ENCODE peak calls at places on chromosome 4, in ten cellular contexts. Y is AG10803, M is BE2C, H is A549, U is Calu3, K is GM12865, S is GM06990, P is AG09319, F is AG09309, C is ovary. N is an unnamed sample.

GRCh38 chr4:32025840-32026459 is 1305.8 kb downstream of the PCDH7 start:
- DNase-seq in Y (peak; percentile 46), M (no peak), H (peak; percentile 18), U (no peak), K (no peak), S (no peak), P (no peak), F (no peak), C (no peak), N (peak; percentile 51)

GRCh38 chr4:105551968-105552746 is at the start of gene ARHGEF38:
- DNase-seq in Y (peak; percentile 27), M (no peak), H (no peak), U (peak; percentile 80), K (no peak), S (no peak), P (no peak), F (no peak), C (no peak), N (peak; percentile 2)

GRCh38 chr4:59994118-59994517 is 1206.0 kb upstream of the ADGRL3 start:
- DNase-seq in Y (no peak), M (no peak), H (no peak), U (no peak), K (peak; percentile 1), S (no peak), P (no peak), F (no peak), C (no peak), N (no peak)

GRCh38 chr4:94457692-94458106 is 6.0 kb downstream of the PDLIM5 start:
- DNase-seq in Y (no peak), M (peak; percentile 38), H (no peak), U (no peak), K (no peak), S (no peak), P (no peak), F (no peak), C (no peak), N (peak; percentile 62)

GRCh38 chr4:41178372-41179085 is 35.8 kb downstream of the APBB2 start:
- DNase-seq in Y (peak; percentile 89), M (no peak), H (no peak), U (no peak), K (no peak), S (no peak), P (no peak), F (peak; percentile 79), C (no peak), N (no peak)

GRCh38 chr4:147566762-147567161 is 50.4 kb upstream of the TMEM184C start:
- DNase-seq in Y (no peak), M (no peak), H (no peak), U (no peak), K (no peak), S (no peak), P (no peak), F (no peak), C (no peak), N (no peak)

GRCh38 chr4:89482248-89482647 is 174.6 kb upstream of the GPRIN3 start:
- DNase-seq in Y (peak; percentile 22), M (no peak), H (peak; percentile 33), U (peak; percentile 30), K (peak; percentile 37), S (no peak), P (no peak), F (no peak), C (no peak), N (peak; percentile 54)

GRCh38 chr4:83837614-83838308 is 301.9 kb downstream of the GPAT3 start:
- DNase-seq in Y (no peak), M (no peak), H (no peak), U (no peak), K (no peak), S (no peak), P (no peak), F (no peak), C (no peak), N (no peak)

GRCh38 chr4:182142146-182143085 is 100.8 kb upstream of the TENM3 start:
- DNase-seq in Y (peak; percentile 62), M (no peak), H (no peak), U (no peak), K (no peak), S (peak; percentile 10), P (no peak), F (no peak), C (no peak), N (peak; percentile 44)

GRCh38 chr4:29336851-29337250 is 1383.3 kb upstream of the PCDH7 start:
- DNase-seq in Y (no peak), M (no peak), H (no peak), U (no peak), K (no peak), S (no peak), P (no peak), F (peak; percentile 44), C (no peak), N (no peak)

DNA sequence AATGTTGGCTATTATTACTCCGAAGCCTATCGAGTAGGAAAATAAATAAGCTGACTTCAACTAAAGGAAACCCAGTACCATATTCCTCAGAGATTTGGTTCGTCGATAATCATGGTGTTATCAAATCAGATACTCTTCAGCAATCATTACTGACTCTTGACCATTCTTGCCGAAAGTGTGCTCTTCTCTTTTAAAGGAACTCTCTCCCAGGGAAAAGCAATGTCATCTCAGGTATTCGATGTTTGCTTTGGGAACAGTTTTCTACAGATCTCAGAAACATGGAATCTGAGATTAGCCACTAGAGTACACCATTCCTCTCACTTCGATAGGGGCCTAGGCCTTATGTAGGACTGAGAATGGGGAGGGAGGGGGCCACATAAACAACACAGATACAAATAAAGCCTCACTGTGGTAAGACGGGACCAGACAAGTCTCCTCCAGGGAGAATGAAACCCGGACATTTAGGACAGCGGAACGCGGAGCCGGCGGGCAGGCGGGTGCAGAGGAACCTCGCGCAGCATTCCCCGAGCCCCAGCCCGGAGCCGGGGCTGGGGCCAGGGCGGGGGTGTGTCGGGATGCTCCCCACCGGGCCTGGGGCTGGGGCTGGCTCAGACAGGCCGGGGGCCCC is 586 bp downstream of the DNAJB14 start:
- DNase-seq in Y (peak; percentile 27), M (peak; percentile 25), H (no peak), U (no peak), K (peak; percentile 51), S (no peak), P (no peak), F (no peak), C (no peak), N (peak; percentile 27)
- TF ChIP-seq CTCF in Y (no peak), M (no peak), H (no peak), U (no peak), K (no peak), S (no peak), P (no peak), F (no peak), C (no peak), N (no peak)

DNA sequence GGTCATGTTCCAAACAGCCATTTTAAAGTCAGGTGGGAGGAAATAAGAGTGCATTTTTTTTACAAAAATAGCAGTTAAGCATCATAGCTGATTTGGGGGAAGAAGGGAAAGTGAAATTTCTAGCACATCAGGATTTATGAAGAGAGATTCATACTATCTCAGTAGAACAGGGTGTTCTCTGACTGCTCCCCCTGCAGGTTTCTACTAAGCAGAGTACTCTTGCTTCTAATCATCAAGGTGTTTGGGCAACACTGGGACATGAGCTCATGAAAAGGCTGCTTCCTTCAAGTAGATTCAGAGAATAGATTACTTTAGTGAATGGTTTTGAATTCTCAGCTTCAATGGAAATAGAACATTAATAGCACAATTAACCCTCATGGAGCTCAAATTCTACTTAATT is 591.4 kb upstream of the PCDH10 start:
- DNase-seq in Y (no peak), M (no peak), H (no peak), U (no peak), K (no peak), S (no peak), P (no peak), F (no peak), C (no peak), N (no peak)
- TF ChIP-seq CTCF in Y (no peak), M (peak; percentile 64), H (no peak), U (no peak), K (no peak), S (no peak), P (no peak), F (no peak), C (no peak), N (peak; percentile 5)

GRCh38 chr4:38003102-38003501 is 42.9 kb downstream of the PTTG2 start:
- DNase-seq in Y (no peak), M (no peak), H (no peak), U (no peak), K (no peak), S (no peak), P (no peak), F (no peak), C (no peak), N (no peak)

GRCh38 chr4:38004887-38005286 is 44.7 kb downstream of the PTTG2 start:
- DNase-seq in Y (no peak), M (no peak), H (no peak), U (no peak), K (no peak), S (no peak), P (no peak), F (no peak), C (no peak), N (no peak)

GRCh38 chr4:38003628-38004027 is 43.4 kb downstream of the PTTG2 start:
- DNase-seq in Y (no peak), M (no peak), H (no peak), U (no peak), K (no peak), S (no peak), P (no peak), F (no peak), C (no peak), N (no peak)

GRCh38 chr4:38002451-38003071 is 42.4 kb downstream of the PTTG2 start:
- DNase-seq in Y (peak; percentile 16), M (no peak), H (no peak), U (no peak), K (no peak), S (no peak), P (no peak), F (no peak), C (no peak), N (no peak)

DNA sequence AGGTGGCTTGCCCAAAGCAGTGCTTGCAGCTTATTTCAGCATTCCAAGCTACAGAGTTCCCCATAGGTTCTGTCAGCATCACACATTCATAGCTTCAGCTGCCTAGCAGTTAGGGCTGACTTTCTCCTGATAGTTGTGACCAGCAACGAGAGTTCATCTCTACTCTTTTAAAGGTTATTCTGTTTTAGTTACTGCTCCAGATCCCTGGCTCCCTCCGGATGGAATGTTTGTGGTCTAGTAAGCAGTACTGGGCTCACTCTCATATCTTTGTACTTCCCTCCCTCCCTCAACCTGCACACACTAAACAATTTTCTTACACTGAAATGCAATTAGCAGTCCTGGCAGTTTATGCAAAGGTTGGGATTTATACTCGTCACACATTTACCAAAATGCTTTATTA is 43.9 kb downstream of the PTTG2 start:
- DNase-seq in Y (peak; percentile 23), M (no peak), H (no peak), U (no peak), K (no peak), S (no peak), P (no peak), F (no peak), C (no peak), N (no peak)
- TF ChIP-seq CTCF in Y (no peak), M (no peak), H (no peak), U (no peak), K (no peak), S (no peak), P (no peak), F (no peak), C (no peak), N (no peak)

DNA sequence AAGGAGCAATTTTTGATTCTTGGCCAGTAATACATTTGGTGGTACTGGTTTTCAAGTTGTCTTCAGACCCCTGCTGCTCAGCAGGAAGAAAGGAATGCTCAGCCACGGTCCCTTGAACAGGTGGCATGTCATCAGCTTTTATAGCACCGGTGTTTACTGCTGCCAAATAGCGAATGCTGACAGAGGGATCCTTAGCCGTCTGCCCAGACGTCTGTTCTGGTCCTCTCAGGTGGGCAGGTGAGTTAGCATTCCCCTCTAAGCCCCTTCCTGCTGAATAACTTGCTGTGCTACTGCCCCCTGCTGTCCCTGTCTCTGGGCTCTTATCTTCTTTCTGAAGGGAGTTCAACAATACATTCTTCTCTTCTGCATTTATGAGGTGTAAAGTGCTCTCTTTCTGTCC is 28.4 kb downstream of the BOD1L1 start:
- DNase-seq in Y (no peak), M (no peak), H (no peak), U (no peak), K (no peak), S (no peak), P (no peak), F (no peak), C (no peak), N (no peak)
- TF ChIP-seq CTCF in Y (peak; percentile 28), M (peak; percentile 45), H (peak; percentile 9), U (no peak), K (peak; percentile 7), S (peak; percentile 4), P (no peak), F (peak; percentile 29), C (no peak), N (peak; percentile 33)

N was measured in cardiac muscle cell.